ENCODE peak calls at places on chromosomes 13 and 19, in eight cellular contexts. O, Y, J, L, B, S, U and P are unnamed samples.

GRCh38 chr19:6761053-6761676 is 6.1 kb downstream of the SH2D3A start:
- DNase-seq in Y (no peak), U (no peak), B (peak), O (peak), J (no peak), S (no peak), L (no peak), P (no peak)

GRCh38 chr13:30647420-30647819 is 29.7 kb downstream of the USPL1 start:
- DNase-seq in S (no peak), U (no peak), O (no peak), L (no peak), B (no peak), J (no peak), Y (no peak), P (no peak)

GRCh38 chr19:3073931-3074595 is 11.8 kb upstream of the TLE5 start:
- DNase-seq in U (no peak), Y (peak), B (no peak), L (no peak), O (no peak), J (no peak), S (no peak), P (no peak)

GRCh38 chr13:37226966-37227365 is 121.5 kb upstream of the CSNK1A1L start:
- DNase-seq in L (no peak), J (no peak), B (no peak), U (no peak), Y (no peak), S (peak), O (no peak), P (no peak)

GRCh38 chr19:16544468-16545231 is 2.4 kb upstream of the CHERP start:
- DNase-seq in L (no peak), Y (no peak), U (no peak), J (no peak), O (no peak), B (no peak), S (no peak), P (peak)

GRCh38 chr19:2693492-2693891 is 9.0 kb downstream of the GNG7 start:
- DNase-seq in S (no peak), J (no peak), L (no peak), B (no peak), O (no peak), U (no peak), Y (no peak), P (no peak)

GRCh38 chr19:14368011-14368513 is 13.2 kb upstream of the ADGRE5 start:
- DNase-seq in L (peak), S (no peak), B (no peak), Y (no peak), U (no peak), J (no peak), O (no peak), P (peak)

GRCh38 chr13:32846020-32846451 is 170.2 kb upstream of the KL start:
- DNase-seq in B (no peak), L (no peak), U (no peak), S (no peak), O (no peak), J (no peak), Y (no peak), P (no peak)

GRCh38 chr13:42997381-42997780 is 5.3 kb upstream of the EPSTI1 start:
- DNase-seq in O (peak), S (no peak), B (no peak), L (no peak), U (no peak), J (no peak), Y (peak), P (peak)

GRCh38 chr19:48203227-48203793 is 32.8 kb downstream of the ZSWIM9 start:
- DNase-seq in U (no peak), L (no peak), Y (no peak), S (no peak), B (no peak), O (no peak), J (no peak), P (no peak)

GRCh38 chr13:30905932-30906383 is at the start of gene MEDAG:
- DNase-seq in Y (peak), O (no peak), J (peak), U (no peak), B (no peak), L (no peak), S (no peak), P (no peak)

GRCh38 chr19:18590273-18591272 is 2.0 kb downstream of the REX1BD start:
- DNase-seq in J (no peak), Y (peak), L (no peak), B (peak), O (peak), U (peak), S (peak), P (no peak)

GRCh38 chr13:26557393-26558073 is at the start of gene WASF3:
- DNase-seq in L (peak), U (peak), S (peak), O (peak), J (peak), B (peak), Y (peak), P (peak)

GRCh38 chr19:12899891-12900518 is 9.0 kb downstream of the GCDH start:
- DNase-seq in U (no peak), S (no peak), L (no peak), O (peak), J (no peak), Y (no peak), B (no peak), P (peak)

GRCh38 chr19:55426042-55426441 is 17.1 kb downstream of the SHISA7 start:
- DNase-seq in Y (no peak), U (no peak), O (no peak), B (no peak), S (no peak), L (no peak), J (no peak), P (no peak)

GRCh38 chr13:44969858-44970484 is 19.3 kb downstream of the NUFIP1 start:
- DNase-seq in U (no peak), B (peak), L (no peak), J (no peak), S (peak), O (peak), Y (peak), P (peak)

GRCh38 chr19:8333771-8334457 is 9.1 kb downstream of the KANK3 start:
- DNase-seq in U (no peak), Y (no peak), B (no peak), S (no peak), L (no peak), O (peak), J (no peak), P (no peak)

GRCh38 chr19:15501596-15501995 is 6.7 kb upstream of the CYP4F22 start:
- DNase-seq in Y (no peak), U (no peak), L (no peak), B (no peak), J (no peak), S (no peak), O (no peak), P (no peak)

GRCh38 chr13:38582133-38582532 is 104.7 kb upstream of the FREM2 start:
- DNase-seq in L (no peak), B (peak), S (peak), U (peak), O (peak), J (no peak), Y (peak), P (peak)

GRCh38 chr19:46954502-46955004 is 65.1 kb upstream of the NPAS1 start:
- DNase-seq in S (no peak), L (no peak), O (no peak), J (no peak), B (no peak), U (no peak), Y (no peak), P (no peak)

GRCh38 chr13:106238690-106239089 is 296.8 kb downstream of the EFNB2 start:
- DNase-seq in L (no peak), Y (no peak), U (no peak), S (no peak), O (no peak), J (no peak), B (no peak), P (no peak)

GRCh38 chr19:50909240-50910070 is 1.7 kb downstream of the KLK4 start:
- DNase-seq in B (peak), Y (no peak), L (no peak), O (peak), U (peak), J (no peak), S (peak), P (peak)

GRCh38 chr19:41367848-41368301 is 3.9 kb upstream of the B9D2 start:
- DNase-seq in B (peak), S (peak), L (no peak), U (no peak), Y (peak), O (no peak), J (no peak), P (no peak)

GRCh38 chr19:44003461-44004134 is 841 bp downstream of the ZNF230 start:
- DNase-seq in O (peak), Y (no peak), J (no peak), S (peak), U (no peak), L (peak), B (peak), P (peak)

GRCh38 chr13:90293793-90294361 is 1053.6 kb upstream of the MIR17HG start:
- DNase-seq in S (no peak), B (no peak), U (no peak), Y (no peak), O (no peak), J (no peak), L (no peak), P (no peak)

GRCh38 chr13:26867451-26868067 is 107.0 kb upstream of the GPR12 start:
- DNase-seq in L (no peak), U (peak), S (peak), Y (peak), O (peak), B (peak), J (no peak), P (no peak)

GRCh38 chr19:32289566-32290210 is 55.7 kb upstream of the ZNF507 start:
- DNase-seq in J (no peak), Y (no peak), S (no peak), L (no peak), U (no peak), O (no peak), B (no peak), P (no peak)

GRCh38 chr19:15015946-15016542 is 33.2 kb upstream of the CASP14 start:
- DNase-seq in L (no peak), J (no peak), U (peak), B (no peak), Y (no peak), O (no peak), S (peak), P (no peak)

GRCh38 chr19:11349171-11349570 is 2.9 kb downstream of the CCDC159 start:
- DNase-seq in Y (no peak), B (no peak), O (no peak), J (no peak), L (no peak), S (no peak), U (no peak), P (no peak)

GRCh38 chr19:11342429-11342828 is 3.0 kb upstream of the RAB3D start:
- DNase-seq in S (no peak), L (no peak), U (no peak), O (no peak), J (no peak), B (no peak), Y (no peak), P (no peak)

GRCh38 chr19:11345122-11345752 is 831 bp downstream of the TMEM205 start:
- DNase-seq in Y (no peak), B (no peak), U (no peak), L (no peak), J (no peak), O (no peak), S (no peak), P (no peak)

GRCh38 chr19:11347546-11347945 is 1.2 kb downstream of the CCDC159 start:
- DNase-seq in L (no peak), Y (no peak), S (no peak), O (no peak), J (no peak), B (no peak), U (no peak), P (no peak)

GRCh38 chr19:11346104-11346940 is at the start of the genes CCDC159 and TMEM205:
- DNase-seq in O (peak), Y (peak), B (peak), U (peak), J (peak), S (peak), L (peak), P (peak)
- TF ChIP-seq CTCF in O (no peak), Y (no peak), B (no peak), U (no peak), J (peak), S (no peak), L (no peak), P (peak)

GRCh38 chr19:1153891-1154730 is 20.0 kb downstream of the SBNO2 start:
- DNase-seq in L (no peak), Y (no peak), S (no peak), U (no peak), O (no peak), B (no peak), J (no peak), P (no peak)
- TF ChIP-seq CTCF in L (no peak), Y (no peak), S (no peak), U (no peak), O (no peak), B (no peak), J (no peak), P (no peak)

GRCh38 chr13:23456437-23456836 is 22.9 kb upstream of the SACS start:
- DNase-seq in O (no peak), U (no peak), L (no peak), B (no peak), S (no peak), Y (no peak), J (no peak), P (no peak)

GRCh38 chr13:23453132-23453531 is 19.6 kb upstream of the SACS start:
- DNase-seq in Y (no peak), S (no peak), U (no peak), O (no peak), J (no peak), L (no peak), B (no peak), P (no peak)

GRCh38 chr13:23458972-23459371 is 25.5 kb upstream of the SACS start:
- DNase-seq in S (no peak), B (no peak), O (no peak), Y (no peak), L (no peak), J (no peak), U (no peak), P (no peak)

GRCh38 chr13:23460309-23460708 is 26.8 kb upstream of the SACS start:
- DNase-seq in J (no peak), S (no peak), Y (no peak), L (no peak), U (no peak), B (no peak), O (peak), P (peak)

GRCh38 chr13:23455401-23456185 is 22.1 kb upstream of the SACS start:
- DNase-seq in S (peak), L (no peak), U (no peak), J (no peak), Y (no peak), O (no peak), B (no peak), P (no peak)
- TF ChIP-seq CTCF in S (no peak), L (no peak), U (no peak), J (no peak), Y (no peak), O (no peak), B (no peak), P (no peak)

GRCh38 chr13:111048387-111048786 is 66.7 kb upstream of the ARHGEF7 start:
- DNase-seq in Y (no peak), S (no peak), L (no peak), B (no peak), J (no peak), U (no peak), O (no peak), P (no peak)

GRCh38 chr13:111044087-111044830 is 70.9 kb upstream of the ARHGEF7 start:
- DNase-seq in Y (no peak), O (no peak), J (no peak), L (no peak), B (no peak), S (no peak), U (no peak), P (no peak)

GRCh38 chr13:111045170-111045569 is 69.9 kb upstream of the ARHGEF7 start:
- DNase-seq in O (no peak), J (no peak), U (no peak), Y (no peak), S (no peak), L (no peak), B (no peak), P (no peak)

GRCh38 chr13:111047326-111047725 is 67.8 kb upstream of the ARHGEF7 start:
- DNase-seq in Y (no peak), U (no peak), B (no peak), J (no peak), L (no peak), O (no peak), S (no peak), P (no peak)

GRCh38 chr13:111046590-111047141 is 68.4 kb upstream of the ARHGEF7 start:
- DNase-seq in B (no peak), Y (peak), J (no peak), S (no peak), O (peak), L (no peak), U (no peak), P (peak)
- TF ChIP-seq CTCF in B (no peak), Y (peak), J (peak), S (no peak), O (peak), L (peak), U (no peak), P (peak)

GRCh38 chr13:40586886-40587285 is 79.6 kb downstream of the FOXO1 start:
- DNase-seq in O (no peak), Y (peak), U (no peak), S (no peak), J (no peak), L (no peak), B (no peak), P (no peak)
- TF ChIP-seq CTCF in O (no peak), Y (peak), U (no peak), S (no peak), J (peak), L (no peak), B (no peak), P (no peak)

GRCh38 chr13:100600461-100600860 is 11.9 kb upstream of the GGACT start:
- DNase-seq in B (no peak), Y (no peak), S (no peak), J (no peak), O (no peak), U (no peak), L (no peak), P (no peak)
- TF ChIP-seq CTCF in B (no peak), Y (no peak), S (no peak), J (no peak), O (no peak), U (no peak), L (no peak), P (no peak)

GRCh38 chr13:62360609-62361008 is 945.0 kb upstream of the PCDH20 start:
- DNase-seq in L (no peak), B (no peak), S (no peak), U (no peak), J (no peak), O (no peak), Y (no peak), P (no peak)

GRCh38 chr13:62358646-62358932 is 942.9 kb upstream of the PCDH20 start:
- DNase-seq in B (no peak), O (no peak), S (no peak), U (no peak), Y (no peak), J (no peak), L (no peak), P (no peak)

GRCh38 chr13:62356977-62357376 is 941.3 kb upstream of the PCDH20 start:
- DNase-seq in S (no peak), Y (no peak), O (no peak), J (no peak), L (no peak), B (no peak), U (no peak), P (no peak)

GRCh38 chr13:62357887-62358645 is 942.4 kb upstream of the PCDH20 start:
- DNase-seq in Y (peak), J (no peak), O (peak), L (no peak), B (peak), U (peak), S (no peak), P (peak)
- TF ChIP-seq CTCF in Y (peak), J (no peak), O (peak), L (no peak), B (peak), U (peak), S (peak), P (peak)

DNA sequence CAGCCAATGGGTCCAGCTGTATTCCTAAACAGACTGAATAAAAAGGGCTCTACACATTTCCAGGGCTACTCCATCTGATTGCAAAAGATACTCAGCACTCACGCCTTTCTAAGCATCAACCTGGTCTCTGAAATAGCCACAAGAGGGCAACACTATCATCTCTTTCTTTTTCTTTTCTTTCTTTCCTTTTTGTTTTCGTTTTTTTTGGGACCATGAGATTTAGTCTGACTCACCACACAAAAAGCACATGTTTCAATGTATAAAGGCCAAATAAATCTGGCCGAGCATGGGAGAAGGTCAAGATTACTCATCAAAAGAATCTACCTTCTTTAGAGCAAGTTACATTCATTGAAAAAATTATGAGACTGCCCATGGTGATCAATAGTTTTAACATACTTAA is 805.6 kb upstream of the ARGLU1 start:
- DNase-seq in B (no peak), S (peak), J (no peak), U (no peak), O (no peak), L (no peak), Y (peak), P (no peak)
- TF ChIP-seq CTCF in B (no peak), S (peak), J (peak), U (peak), O (no peak), L (no peak), Y (peak), P (peak)